ENCODE peak calls at places on chromosomes 1 and 21, in five cellular contexts. One of them, this sample, is unnamed.

GRCh38 chr1:246750752-246751151 is 26.5 kb downstream of the SCCPDH start:
- DNase-seq in activated CD4-positive, alpha-beta T cell treated with anti-CD3 and anti-CD28 coated beads for 1 hour: no peak
- DNase-seq in M059J: no peak
- DNase-seq in neural progenitor cell: no peak
- DNase-seq in brain microvascular endothelial cell: no peak
- DNase-seq in this sample: no peak

GRCh38 chr1:225914391-225914790 is 9.7 kb downstream of the PYCR2 start:
- DNase-seq in brain microvascular endothelial cell: no peak
- DNase-seq in activated CD4-positive, alpha-beta T cell treated with anti-CD3 and anti-CD28 coated beads for 1 hour: no peak
- DNase-seq in neural progenitor cell: no peak
- DNase-seq in M059J: no peak
- DNase-seq in this sample: no peak

GRCh38 chr1:174165471-174166137 is 6.3 kb downstream of the RABGAP1L start:
- DNase-seq in M059J: no peak
- DNase-seq in brain microvascular endothelial cell: no peak
- DNase-seq in activated CD4-positive, alpha-beta T cell treated with anti-CD3 and anti-CD28 coated beads for 1 hour: no peak
- DNase-seq in neural progenitor cell: no peak
- DNase-seq in this sample: no peak

GRCh38 chr1:21384620-21385019 is 55.3 kb upstream of the NBPF3 start:
- DNase-seq in neural progenitor cell: no peak
- DNase-seq in brain microvascular endothelial cell: no peak
- DNase-seq in activated CD4-positive, alpha-beta T cell treated with anti-CD3 and anti-CD28 coated beads for 1 hour: no peak
- DNase-seq in M059J: no peak
- DNase-seq in this sample: no peak

GRCh38 chr21:35256468-35256988 is 207.4 kb upstream of the RUNX1 start:
- DNase-seq in brain microvascular endothelial cell: peak; percentile 100
- DNase-seq in M059J: peak; percentile 100
- DNase-seq in neural progenitor cell: peak; percentile 24
- DNase-seq in activated CD4-positive, alpha-beta T cell treated with anti-CD3 and anti-CD28 coated beads for 1 hour: no peak
- DNase-seq in this sample: peak; percentile 97

GRCh38 chr1:8712413-8713229 is 104.8 kb downstream of the RERE start:
- DNase-seq in activated CD4-positive, alpha-beta T cell treated with anti-CD3 and anti-CD28 coated beads for 1 hour: no peak
- DNase-seq in brain microvascular endothelial cell: peak; percentile 78
- DNase-seq in M059J: peak; percentile 91
- DNase-seq in neural progenitor cell: peak; percentile 42
- DNase-seq in this sample: no peak

GRCh38 chr1:203668401-203668800 is 41.8 kb downstream of the ATP2B4 start:
- DNase-seq in brain microvascular endothelial cell: no peak
- DNase-seq in M059J: no peak
- DNase-seq in neural progenitor cell: no peak
- DNase-seq in activated CD4-positive, alpha-beta T cell treated with anti-CD3 and anti-CD28 coated beads for 1 hour: no peak
- DNase-seq in this sample: no peak

GRCh38 chr1:215273838-215274516 is 191.4 kb downstream of the KCNK2 start:
- DNase-seq in neural progenitor cell: no peak
- DNase-seq in M059J: peak; percentile 85
- DNase-seq in brain microvascular endothelial cell: peak; percentile 11
- DNase-seq in activated CD4-positive, alpha-beta T cell treated with anti-CD3 and anti-CD28 coated beads for 1 hour: no peak
- DNase-seq in this sample: no peak

GRCh38 chr21:32329776-32330175 is 31.1 kb downstream of the MRAP start:
- DNase-seq in activated CD4-positive, alpha-beta T cell treated with anti-CD3 and anti-CD28 coated beads for 1 hour: no peak
- DNase-seq in brain microvascular endothelial cell: no peak
- DNase-seq in neural progenitor cell: no peak
- DNase-seq in M059J: peak; percentile 44
- DNase-seq in this sample: no peak

GRCh38 chr1:59016390-59016789 is 232.5 kb upstream of the JUN start:
- DNase-seq in M059J: no peak
- DNase-seq in brain microvascular endothelial cell: peak; percentile 25
- DNase-seq in neural progenitor cell: no peak
- DNase-seq in activated CD4-positive, alpha-beta T cell treated with anti-CD3 and anti-CD28 coated beads for 1 hour: no peak
- DNase-seq in this sample: no peak

GRCh38 chr21:42490735-42491134 is 5.3 kb downstream of the RSPH1 start:
- DNase-seq in neural progenitor cell: no peak
- DNase-seq in brain microvascular endothelial cell: no peak
- DNase-seq in activated CD4-positive, alpha-beta T cell treated with anti-CD3 and anti-CD28 coated beads for 1 hour: no peak
- DNase-seq in M059J: no peak
- DNase-seq in this sample: no peak

GRCh38 chr1:247362074-247362597 is 30.5 kb upstream of the ZNF496 start:
- DNase-seq in activated CD4-positive, alpha-beta T cell treated with anti-CD3 and anti-CD28 coated beads for 1 hour: no peak
- DNase-seq in M059J: peak; percentile 46
- DNase-seq in neural progenitor cell: no peak
- DNase-seq in brain microvascular endothelial cell: no peak
- DNase-seq in this sample: no peak

GRCh38 chr1:88976235-88976634 is 16.2 kb downstream of the KYAT3 start:
- DNase-seq in neural progenitor cell: no peak
- DNase-seq in brain microvascular endothelial cell: no peak
- DNase-seq in M059J: peak; percentile 18
- DNase-seq in activated CD4-positive, alpha-beta T cell treated with anti-CD3 and anti-CD28 coated beads for 1 hour: no peak
- DNase-seq in this sample: no peak

GRCh38 chr1:21531243-21531642 is 22.0 kb downstream of the ALPL start:
- DNase-seq in neural progenitor cell: no peak
- DNase-seq in M059J: no peak
- DNase-seq in activated CD4-positive, alpha-beta T cell treated with anti-CD3 and anti-CD28 coated beads for 1 hour: no peak
- DNase-seq in brain microvascular endothelial cell: no peak
- DNase-seq in this sample: no peak

GRCh38 chr1:165254376-165254775 is 102.1 kb downstream of the LMX1A start:
- DNase-seq in neural progenitor cell: no peak
- DNase-seq in activated CD4-positive, alpha-beta T cell treated with anti-CD3 and anti-CD28 coated beads for 1 hour: no peak
- DNase-seq in M059J: no peak
- DNase-seq in brain microvascular endothelial cell: no peak
- DNase-seq in this sample: no peak

GRCh38 chr1:7629465-7630195 is 141.5 kb upstream of the VAMP3 start:
- DNase-seq in brain microvascular endothelial cell: no peak
- DNase-seq in activated CD4-positive, alpha-beta T cell treated with anti-CD3 and anti-CD28 coated beads for 1 hour: no peak
- DNase-seq in neural progenitor cell: no peak
- DNase-seq in M059J: no peak
- DNase-seq in this sample: no peak

GRCh38 chr1:19254416-19254815 is 2.8 kb downstream of the MRTO4 start:
- DNase-seq in M059J: no peak
- DNase-seq in neural progenitor cell: peak; percentile 37
- DNase-seq in brain microvascular endothelial cell: no peak
- DNase-seq in activated CD4-positive, alpha-beta T cell treated with anti-CD3 and anti-CD28 coated beads for 1 hour: no peak
- DNase-seq in this sample: no peak

GRCh38 chr21:45494851-45495680 is 47.2 kb downstream of the SLC19A1 start:
- DNase-seq in M059J: no peak
- DNase-seq in activated CD4-positive, alpha-beta T cell treated with anti-CD3 and anti-CD28 coated beads for 1 hour: no peak
- DNase-seq in brain microvascular endothelial cell: no peak
- DNase-seq in neural progenitor cell: no peak
- DNase-seq in this sample: no peak

This sample was measured in NCI-H2107.